ENCODE peak calls at places on chromosomes 16 and 17, in ten cellular contexts. S is A673; A is neural progenitor cell; J is left lung; H is CD8-positive, alpha-beta memory T cell; N is pancreas; D is body of pancreas; C is mucosa of descending colon; I is esophagus squamous epithelium; M is prostate gland. B is an unnamed sample. For H3K36me3, the result is how much of the 10 kb centered on the place peaks cover.

GRCh38 chr16:51550785-51551184 is 399.7 kb upstream of the SALL1 start:
- DNase-seq in C (no peak), D (no peak), A (no peak), N (no peak), I (no peak), H (no peak), J (no peak), S (no peak), M (no peak), B (no peak)

GRCh38 chr16:50388491-50388890 is 19.7 kb upstream of the BRD7 start:
- DNase-seq in M (no peak), C (no peak), J (no peak), A (no peak), S (no peak), D (no peak), H (no peak), N (no peak), I (no peak), B (no peak)

GRCh38 chr17:70332811-70333210 is 163.5 kb downstream of the KCNJ2 start:
- DNase-seq in S (no peak), D (no peak), A (no peak), J (no peak), N (no peak), M (no peak), I (no peak), C (no peak), H (no peak), B (no peak)

GRCh38 chr16:12250578-12250977 is 274.0 kb downstream of the SNX29 start:
- DNase-seq in A (no peak), N (no peak), H (no peak), I (no peak), M (no peak), D (no peak), J (no peak), C (no peak), S (no peak), B (no peak)

GRCh38 chr16:47732122-47732805 is 271.1 kb downstream of the PHKB start:
- DNase-seq in N (no peak), H (no peak), J (no peak), A (no peak), C (no peak), D (no peak), I (no peak), S (no peak), M (no peak), B (no peak)

GRCh38 chr16:55279598-55279997 is 44.4 kb upstream of the IRX6 start:
- DNase-seq in C (no peak), A (no peak), H (no peak), I (no peak), J (no peak), N (no peak), M (no peak), S (no peak), D (no peak), B (no peak)

GRCh38 chr16:4879049-4879448 is 31.8 kb downstream of the UBN1 start:
- DNase-seq in I (no peak), J (no peak), H (no peak), C (no peak), M (no peak), S (no peak), A (no peak), D (no peak), N (no peak), B (no peak)

GRCh38 chr17:70484050-70484449 is 314.7 kb downstream of the KCNJ2 start:
- DNase-seq in D (no peak), H (no peak), N (no peak), S (no peak), M (no peak), A (no peak), J (no peak), I (no peak), C (peak), B (no peak)

GRCh38 chr16:2148714-2149629 is 547 bp downstream of the RAB26 start:
- DNase-seq in N (peak), H (no peak), D (peak), C (peak), A (peak), M (no peak), J (no peak), S (peak), I (no peak), B (no peak)

GRCh38 chr16:11383481-11384183 is 38.4 kb downstream of the RMI2 start:
- DNase-seq in A (no peak), M (no peak), N (no peak), D (no peak), I (no peak), C (no peak), J (no peak), H (no peak), S (no peak), B (no peak)

GRCh38 chr16:81505011-81505660 is 60.5 kb downstream of the CMIP start:
- DNase-seq in A (no peak), J (no peak), H (no peak), S (no peak), C (no peak), N (no peak), D (no peak), I (no peak), M (no peak), B (no peak)

GRCh38 chr17:80824549-80825470 is 166.8 kb upstream of the CHMP6 start:
- DNase-seq in N (peak), M (no peak), A (no peak), S (no peak), J (peak), D (no peak), C (no peak), I (no peak), H (no peak), B (no peak)

GRCh38 chr17:7294614-7295153 is at the start of gene YBX2:
- DNase-seq in D (peak), J (peak), S (peak), C (peak), N (peak), M (peak), H (peak), I (no peak), A (peak), B (peak)

GRCh38 chr17:77619326-77619725 is 339.2 kb upstream of the TNRC6C start:
- DNase-seq in J (no peak), D (no peak), M (no peak), H (no peak), C (no peak), I (no peak), A (no peak), S (no peak), N (no peak), B (no peak)

GRCh38 chr16:19479302-19479721 is 42.6 kb downstream of the GDE1 start:
- DNase-seq in N (no peak), J (no peak), H (no peak), C (no peak), M (no peak), D (no peak), A (no peak), S (no peak), I (no peak), B (no peak)

GRCh38 chr17:73740370-73740769 is 96.1 kb upstream of the SDK2 start:
- DNase-seq in H (no peak), C (no peak), A (no peak), I (no peak), D (no peak), J (no peak), S (no peak), M (no peak), N (no peak), B (no peak)

GRCh38 chr16:11328172-11329079 is 16.8 kb upstream of the RMI2 start:
- DNase-seq in D (peak), S (peak), H (peak), M (no peak), C (peak), I (peak), A (peak), J (peak), N (no peak), B (peak)

GRCh38 chr16:85065099-85065498 is 37.5 kb downstream of the KIAA0513 start:
- DNase-seq in H (no peak), S (no peak), D (no peak), N (no peak), A (no peak), J (no peak), C (no peak), I (no peak), M (no peak), B (no peak)

GRCh38 chr16:85066346-85066885 is 38.8 kb downstream of the KIAA0513 start:
- DNase-seq in S (no peak), I (no peak), J (no peak), M (no peak), C (no peak), D (no peak), H (no peak), A (no peak), N (no peak), B (no peak)

GRCh38 chr16:85062303-85062702 is 34.7 kb downstream of the KIAA0513 start:
- DNase-seq in S (no peak), M (no peak), D (no peak), J (no peak), A (no peak), N (no peak), I (no peak), C (no peak), H (no peak), B (no peak)

GRCh38 chr16:85062728-85063336 is 35.2 kb downstream of the KIAA0513 start:
- DNase-seq in M (no peak), C (no peak), I (no peak), A (no peak), S (no peak), D (no peak), H (no peak), N (no peak), J (no peak), B (no peak)

GRCh38 chr16:85064186-85064585 is 36.6 kb downstream of the KIAA0513 start:
- DNase-seq in A (no peak), I (no peak), D (no peak), S (no peak), H (no peak), M (no peak), C (no peak), N (no peak), J (no peak), B (no peak)
- H3K36me3 ChIP-seq in A (under half), I (under half), D (under half), S (under half), H (under half), M (under half), C (under half), N (under half), J (under half), B (under half)

GRCh38 chr16:57785385-57785784 is 16.9 kb downstream of the KIFC3 start:
- DNase-seq in H (no peak), I (no peak), A (no peak), S (no peak), J (no peak), C (no peak), M (no peak), N (no peak), D (no peak), B (no peak)
- H3K36me3 ChIP-seq in H (under half), I (half or more), A (under half), S (half or more), J (under half), C (under half), M (under half), N (under half), D (under half), B (under half)

GRCh38 chr17:60223456-60223855 is 73.7 kb downstream of the CA4 start:
- DNase-seq in N (no peak), D (no peak), I (no peak), A (no peak), M (no peak), S (no peak), J (no peak), C (no peak), H (no peak), B (no peak)

GRCh38 chr17:60229189-60229802 is 79.5 kb downstream of the CA4 start:
- DNase-seq in H (no peak), M (no peak), C (no peak), S (peak), N (no peak), D (no peak), J (no peak), I (no peak), A (no peak), B (no peak)

GRCh38 chr17:60224064-60224463 is 74.3 kb downstream of the CA4 start:
- DNase-seq in I (no peak), S (no peak), J (no peak), D (no peak), M (no peak), H (no peak), N (no peak), C (no peak), A (no peak), B (no peak)
- H3K36me3 ChIP-seq in I (half or more), S (under half), J (under half), D (under half), M (under half), H (under half), N (under half), C (under half), A (under half), B (under half)

GRCh38 chr17:8537734-8538133 is 92.8 kb downstream of the MYH10 start:
- DNase-seq in I (no peak), J (no peak), H (no peak), M (no peak), S (no peak), A (no peak), N (no peak), D (no peak), C (no peak), B (no peak)
- H3K36me3 ChIP-seq in I (half or more), J (under half), H (under half), M (under half), S (half or more), A (under half), N (under half), D (under half), C (under half), B (under half)